ENCODE peak calls at places on chromosomes 4 and X, in nine cellular contexts. I is cardiac fibroblast, S is NCI-H1105, V is tibial artery, M is GM20000, H is GM03348, W is NCI-H2081, A is ovary, U is PC-9. K is an unnamed sample.

GRCh38 chrX:151715735-151716134 is at the start of gene FATE1:
- DNase-seq in I (no peak), S (no peak), V (no peak), M (no peak), H (no peak), W (no peak), A (no peak), U (no peak), K (no peak)

GRCh38 chrX:64842492-64842891 is 133.8 kb downstream of the ZC4H2 start:
- DNase-seq in I (no peak), S (no peak), V (no peak), M (no peak), H (no peak), W (no peak), A (no peak), U (no peak), K (peak; percentile 0)

GRCh38 chr4:8117278-8117682 is 41.3 kb downstream of the ABLIM2 start:
- DNase-seq in I (peak; percentile 50), S (no peak), V (no peak), M (no peak), H (no peak), W (no peak), A (peak; percentile 58), U (peak; percentile 51), K (no peak)

GRCh38 chrX:118702741-118703140 is 24.7 kb upstream of the IL13RA1 start:
- DNase-seq in I (no peak), S (no peak), V (no peak), M (no peak), H (no peak), W (no peak), A (no peak), U (no peak), K (no peak)

GRCh38 chr4:3838437-3839380 is 72.5 kb downstream of the ADRA2C start:
- DNase-seq in I (no peak), S (no peak), V (no peak), M (no peak), H (no peak), W (no peak), A (no peak), U (no peak), K (no peak)

GRCh38 chr4:48228887-48229462 is 40.7 kb downstream of the TEC start:
- DNase-seq in I (no peak), S (no peak), V (no peak), M (no peak), H (no peak), W (no peak), A (no peak), U (no peak), K (no peak)

GRCh38 chr4:106793933-106794332 is 242.2 kb downstream of the DKK2 start:
- DNase-seq in I (no peak), S (no peak), V (no peak), M (no peak), H (no peak), W (no peak), A (no peak), U (no peak), K (no peak)

GRCh38 chrX:10900585-10901289 is 210.4 kb upstream of the HCCS start:
- DNase-seq in I (peak; percentile 73), S (no peak), V (no peak), M (no peak), H (no peak), W (no peak), A (no peak), U (no peak), K (no peak)

GRCh38 chrX:143664302-143664701 is 28.4 kb upstream of the SLITRK4 start:
- DNase-seq in I (peak; percentile 20), S (no peak), V (no peak), M (no peak), H (peak; percentile 5), W (peak; percentile 43), A (no peak), U (no peak), K (no peak)

K was measured in activated T-helper 9 cell treated with anti-CD3 and anti-CD28 coated beads, Interleukin-2, amount 50 U/mL, for 16 hours.